ENCODE peak calls at places on chromosomes 1 and 21, in four cellular contexts. One of them, this sample, is unnamed.

GRCh38 chr1:153880962-153881361 is 41.8 kb downstream of the GATAD2B start:
- DNase-seq in IMR-90: peak
- DNase-seq in mesenchymal stem cell: peak
- DNase-seq in mesendoderm: no peak
- DNase-seq in this sample: peak

GRCh38 chr1:98327151-98327918 is 334.2 kb upstream of the SNX7 start:
- DNase-seq in IMR-90: peak
- DNase-seq in mesenchymal stem cell: peak
- DNase-seq in mesendoderm: peak
- DNase-seq in this sample: no peak

GRCh38 chr1:62437273-62437945 is 560 bp downstream of the USP1 start:
- DNase-seq in IMR-90: no peak
- DNase-seq in mesenchymal stem cell: peak
- DNase-seq in mesendoderm: peak
- DNase-seq in this sample: peak

GRCh38 chr1:24865168-24865567 is 64.9 kb downstream of the RUNX3 start:
- DNase-seq in IMR-90: no peak
- DNase-seq in mesenchymal stem cell: no peak
- DNase-seq in mesendoderm: no peak
- DNase-seq in this sample: no peak

GRCh38 chr1:63322248-63322943 is at the start of gene FOXD3:
- DNase-seq in IMR-90: peak
- DNase-seq in mesenchymal stem cell: peak
- DNase-seq in mesendoderm: peak
- DNase-seq in this sample: no peak

GRCh38 chr1:24657781-24658180 is 14.7 kb downstream of the SRRM1 start:
- DNase-seq in IMR-90: no peak
- DNase-seq in mesenchymal stem cell: no peak
- DNase-seq in mesendoderm: no peak
- DNase-seq in this sample: no peak

GRCh38 chr1:94702440-94702810 is 117.7 kb upstream of the SLC44A3 start:
- DNase-seq in IMR-90: peak
- DNase-seq in mesenchymal stem cell: peak
- DNase-seq in mesendoderm: no peak
- DNase-seq in this sample: no peak

GRCh38 chr1:185846672-185847440 is 112.7 kb downstream of the HMCN1 start:
- DNase-seq in IMR-90: peak
- DNase-seq in mesenchymal stem cell: peak
- DNase-seq in mesendoderm: no peak
- DNase-seq in this sample: no peak

GRCh38 chr1:12527564-12527963 is 90.4 kb downstream of the DHRS3 start:
- DNase-seq in IMR-90: no peak
- DNase-seq in mesenchymal stem cell: no peak
- DNase-seq in mesendoderm: no peak
- DNase-seq in this sample: no peak

GRCh38 chr1:39226836-39227235 is 22.3 kb downstream of the MACF1 start:
- DNase-seq in IMR-90: no peak
- DNase-seq in mesenchymal stem cell: no peak
- DNase-seq in mesendoderm: no peak
- DNase-seq in this sample: no peak

GRCh38 chr21:42556476-42556875 is 42.8 kb downstream of the SLC37A1 start:
- DNase-seq in IMR-90: no peak
- DNase-seq in mesenchymal stem cell: no peak
- DNase-seq in mesendoderm: no peak
- DNase-seq in this sample: no peak

GRCh38 chr1:56863316-56863992 is 8.9 kb downstream of the C8A start:
- DNase-seq in IMR-90: no peak
- DNase-seq in mesenchymal stem cell: no peak
- DNase-seq in mesendoderm: no peak
- DNase-seq in this sample: no peak

GRCh38 chr1:165075725-165076370 is 280.7 kb downstream of the LMX1A start:
- DNase-seq in IMR-90: peak
- DNase-seq in mesenchymal stem cell: peak
- DNase-seq in mesendoderm: peak
- DNase-seq in this sample: no peak

GRCh38 chr1:204714861-204715511 is 29.4 kb upstream of the LRRN2 start:
- DNase-seq in IMR-90: no peak
- DNase-seq in mesenchymal stem cell: no peak
- DNase-seq in mesendoderm: peak
- DNase-seq in this sample: no peak

GRCh38 chr1:54812801-54813478 is 11.8 kb upstream of the TTC22 start:
- DNase-seq in IMR-90: no peak
- DNase-seq in mesenchymal stem cell: no peak
- DNase-seq in mesendoderm: no peak
- DNase-seq in this sample: no peak

GRCh38 chr1:118944133-118944532 is 44.0 kb downstream of the TBX15 start:
- DNase-seq in IMR-90: no peak
- DNase-seq in mesenchymal stem cell: no peak
- DNase-seq in mesendoderm: no peak
- DNase-seq in this sample: peak

GRCh38 chr1:162040657-162041056 is 17.0 kb upstream of the OLFML2B start:
- DNase-seq in IMR-90: peak
- DNase-seq in mesenchymal stem cell: peak
- DNase-seq in mesendoderm: peak
- DNase-seq in this sample: peak

GRCh38 chr21:26795866-26796329 is 49.3 kb downstream of the ADAMTS1 start:
- DNase-seq in IMR-90: peak
- DNase-seq in mesenchymal stem cell: peak
- DNase-seq in mesendoderm: no peak
- DNase-seq in this sample: no peak

GRCh38 chr1:21175670-21176581 is 771 bp downstream of the EIF4G3 start:
- DNase-seq in IMR-90: no peak
- DNase-seq in mesenchymal stem cell: peak
- DNase-seq in mesendoderm: peak
- DNase-seq in this sample: peak

GRCh38 chr1:81314497-81314896 is 486.2 kb upstream of the ADGRL2 start:
- DNase-seq in IMR-90: no peak
- DNase-seq in mesenchymal stem cell: peak
- DNase-seq in mesendoderm: no peak
- DNase-seq in this sample: no peak

GRCh38 chr1:229092377-229093257 is 178.3 kb upstream of the RAB4A start:
- DNase-seq in IMR-90: no peak
- DNase-seq in mesenchymal stem cell: no peak
- DNase-seq in mesendoderm: peak
- DNase-seq in this sample: no peak

GRCh38 chr1:4028139-4028501 is 128.0 kb upstream of the C1orf174 start:
- DNase-seq in IMR-90: no peak
- DNase-seq in mesenchymal stem cell: no peak
- DNase-seq in mesendoderm: no peak
- DNase-seq in this sample: no peak

DNA sequence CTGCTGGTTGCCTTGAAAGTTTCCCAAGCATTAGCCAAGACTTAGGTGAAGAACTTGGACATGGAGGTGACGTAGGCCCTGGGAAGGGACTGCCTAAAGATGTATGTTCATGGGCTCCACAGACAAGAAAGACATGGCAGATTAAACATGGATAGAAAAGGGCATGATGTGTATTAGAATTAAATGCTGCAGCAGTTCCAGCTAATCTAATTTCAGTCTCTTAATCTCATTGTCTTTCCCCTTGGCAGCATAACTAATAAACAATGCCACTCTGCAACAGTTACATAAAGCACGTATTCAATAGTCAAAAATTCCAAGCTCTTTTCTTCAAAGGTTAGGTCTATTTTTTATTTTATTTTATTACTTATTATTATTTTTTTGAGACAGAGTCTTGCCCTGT is 251.6 kb downstream of the KIF26B start:
- DNase-seq in IMR-90: no peak
- DNase-seq in mesenchymal stem cell: no peak
- DNase-seq in mesendoderm: no peak
- DNase-seq in this sample: no peak
- H2BK120ac ChIP-seq in IMR-90: no peak
- H2BK120ac ChIP-seq in mesenchymal stem cell: no peak
- H2BK120ac ChIP-seq in mesendoderm: no peak
- H2BK120ac ChIP-seq in this sample: no peak

DNA sequence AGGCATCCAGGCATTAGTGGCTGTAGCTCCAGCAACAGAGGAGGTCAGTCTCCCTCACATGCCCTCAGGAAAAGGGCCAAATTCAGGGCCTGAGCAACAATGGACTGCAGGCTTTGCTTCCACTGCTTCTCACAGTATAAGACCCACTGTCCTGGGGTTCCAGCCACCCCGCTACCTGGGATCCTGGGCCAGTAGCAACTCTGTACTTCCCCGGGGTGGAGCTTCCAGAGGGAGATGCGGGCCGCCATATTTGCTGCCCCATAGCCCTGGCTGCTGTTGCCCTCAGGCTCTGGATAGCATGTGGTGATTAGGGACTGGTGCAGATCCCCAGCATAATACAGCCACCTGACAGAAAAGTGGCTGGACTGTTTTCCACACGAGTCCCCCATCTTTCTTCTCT is 201.1 kb upstream of the POGK start:
- DNase-seq in IMR-90: no peak
- DNase-seq in mesenchymal stem cell: no peak
- DNase-seq in mesendoderm: no peak
- DNase-seq in this sample: no peak
- H2BK120ac ChIP-seq in IMR-90: no peak
- H2BK120ac ChIP-seq in mesenchymal stem cell: no peak
- H2BK120ac ChIP-seq in mesendoderm: no peak
- H2BK120ac ChIP-seq in this sample: no peak

GRCh38 chr1:6253380-6253779 is 7.5 kb downstream of the GPR153 start:
- DNase-seq in IMR-90: no peak
- DNase-seq in mesenchymal stem cell: no peak
- DNase-seq in mesendoderm: no peak
- DNase-seq in this sample: no peak

GRCh38 chr1:6256640-6257039 is 4.3 kb downstream of the GPR153 start:
- DNase-seq in IMR-90: no peak
- DNase-seq in mesenchymal stem cell: no peak
- DNase-seq in mesendoderm: no peak
- DNase-seq in this sample: peak

GRCh38 chr1:6251681-6252373 is 7.8 kb downstream of the HES3 start:
- DNase-seq in IMR-90: no peak
- DNase-seq in mesenchymal stem cell: no peak
- DNase-seq in mesendoderm: no peak
- DNase-seq in this sample: no peak

GRCh38 chr1:6252374-6252710 is 8.4 kb downstream of the HES3 start:
- DNase-seq in IMR-90: no peak
- DNase-seq in mesenchymal stem cell: no peak
- DNase-seq in mesendoderm: no peak
- DNase-seq in this sample: no peak

GRCh38 chr1:6254691-6255090 is 6.2 kb downstream of the GPR153 start:
- DNase-seq in IMR-90: no peak
- DNase-seq in mesenchymal stem cell: no peak
- DNase-seq in mesendoderm: no peak
- DNase-seq in this sample: no peak
- H2BK120ac ChIP-seq in IMR-90: no peak
- H2BK120ac ChIP-seq in mesenchymal stem cell: no peak
- H2BK120ac ChIP-seq in mesendoderm: no peak
- H2BK120ac ChIP-seq in this sample: no peak

GRCh38 chr1:17463991-17464390 is 24.5 kb upstream of the RCC2 start:
- DNase-seq in IMR-90: no peak
- DNase-seq in mesenchymal stem cell: no peak
- DNase-seq in mesendoderm: no peak
- DNase-seq in this sample: no peak

GRCh38 chr1:17466359-17466758 is 26.9 kb upstream of the RCC2 start:
- DNase-seq in IMR-90: no peak
- DNase-seq in mesenchymal stem cell: no peak
- DNase-seq in mesendoderm: no peak
- DNase-seq in this sample: no peak

GRCh38 chr1:17460265-17460664 is 20.8 kb upstream of the RCC2 start:
- DNase-seq in IMR-90: no peak
- DNase-seq in mesenchymal stem cell: no peak
- DNase-seq in mesendoderm: no peak
- DNase-seq in this sample: peak

GRCh38 chr1:17462677-17463076 is 23.2 kb upstream of the RCC2 start:
- DNase-seq in IMR-90: no peak
- DNase-seq in mesenchymal stem cell: no peak
- DNase-seq in mesendoderm: no peak
- DNase-seq in this sample: no peak

GRCh38 chr1:17465186-17465585 is 25.7 kb upstream of the RCC2 start:
- DNase-seq in IMR-90: no peak
- DNase-seq in mesenchymal stem cell: no peak
- DNase-seq in mesendoderm: no peak
- DNase-seq in this sample: no peak
- H2BK120ac ChIP-seq in IMR-90: no peak
- H2BK120ac ChIP-seq in mesenchymal stem cell: no peak
- H2BK120ac ChIP-seq in mesendoderm: no peak
- H2BK120ac ChIP-seq in this sample: no peak

This sample was measured in trophoblast cell.